ENCODE peak calls at places on chromosomes 11 and 22, in seven cellular contexts. S, E, N, F, V, L and H are unnamed samples.

GRCh38 chr22:36355362-36355761 is 32.4 kb downstream of the MYH9 start:
- DNase-seq in S (no peak), E (no peak), N (no peak), F (no peak), V (peak; percentile 52), L (no peak), H (no peak)

GRCh38 chr11:122414406-122415018 is 241.0 kb upstream of the UBASH3B start:
- DNase-seq in S (no peak), E (no peak), N (no peak), F (no peak), V (no peak), L (no peak), H (no peak)

GRCh38 chr11:77371646-77372045 is 70.2 kb upstream of the GDPD4 start:
- DNase-seq in S (no peak), E (no peak), N (no peak), F (no peak), V (no peak), L (no peak), H (no peak)

GRCh38 chr22:49080631-49081030 is 747.0 kb downstream of the BRD1 start:
- DNase-seq in S (no peak), E (no peak), N (no peak), F (no peak), V (no peak), L (no peak), H (no peak)

GRCh38 chr11:6606471-6607189 is 3.1 kb downstream of the ILK start:
- DNase-seq in S (peak; percentile 91), E (peak; percentile 78), N (peak; percentile 97), F (peak; percentile 58), V (peak; percentile 95), L (peak; percentile 93), H (peak; percentile 97)

GRCh38 chr11:106121570-106122320 is 44.3 kb downstream of the AASDHPPT start:
- DNase-seq in S (no peak), E (peak; percentile 74), N (no peak), F (no peak), V (no peak), L (no peak), H (no peak)

GRCh38 chr11:2548596-2548995 is 103.8 kb downstream of the KCNQ1 start:
- DNase-seq in S (no peak), E (no peak), N (no peak), F (no peak), V (no peak), L (no peak), H (no peak)

GRCh38 chr11:13923182-13923581 is 39.3 kb upstream of the SPON1 start:
- DNase-seq in S (no peak), E (peak; percentile 68), N (no peak), F (no peak), V (no peak), L (no peak), H (no peak)

GRCh38 chr11:67583319-67584204 is at the start of gene GSTP1:
- DNase-seq in S (peak; percentile 93), E (peak; percentile 83), N (peak; percentile 60), F (peak; percentile 68), V (peak; percentile 88), L (peak; percentile 90), H (peak; percentile 94)

GRCh38 chr22:37072673-37073072 is 21.1 kb downstream of the KCTD17 start:
- DNase-seq in S (no peak), E (no peak), N (no peak), F (no peak), V (no peak), L (no peak), H (no peak)

GRCh38 chr22:21104126-21104691 is 58.5 kb downstream of the LRRC74B start:
- DNase-seq in S (no peak), E (no peak), N (no peak), F (no peak), V (no peak), L (no peak), H (no peak)

GRCh38 chr22:21103633-21104032 is 57.9 kb downstream of the LRRC74B start:
- DNase-seq in S (no peak), E (no peak), N (no peak), F (no peak), V (no peak), L (no peak), H (no peak)

GRCh38 chr22:21100149-21101032 is 54.6 kb downstream of the LRRC74B start:
- DNase-seq in S (no peak), E (no peak), N (no peak), F (no peak), V (peak; percentile 38), L (no peak), H (no peak)

GRCh38 chr22:21101877-21102638 is 56.3 kb downstream of the LRRC74B start:
- DNase-seq in S (no peak), E (no peak), N (no peak), F (no peak), V (no peak), L (peak; percentile 10), H (no peak)

DNA sequence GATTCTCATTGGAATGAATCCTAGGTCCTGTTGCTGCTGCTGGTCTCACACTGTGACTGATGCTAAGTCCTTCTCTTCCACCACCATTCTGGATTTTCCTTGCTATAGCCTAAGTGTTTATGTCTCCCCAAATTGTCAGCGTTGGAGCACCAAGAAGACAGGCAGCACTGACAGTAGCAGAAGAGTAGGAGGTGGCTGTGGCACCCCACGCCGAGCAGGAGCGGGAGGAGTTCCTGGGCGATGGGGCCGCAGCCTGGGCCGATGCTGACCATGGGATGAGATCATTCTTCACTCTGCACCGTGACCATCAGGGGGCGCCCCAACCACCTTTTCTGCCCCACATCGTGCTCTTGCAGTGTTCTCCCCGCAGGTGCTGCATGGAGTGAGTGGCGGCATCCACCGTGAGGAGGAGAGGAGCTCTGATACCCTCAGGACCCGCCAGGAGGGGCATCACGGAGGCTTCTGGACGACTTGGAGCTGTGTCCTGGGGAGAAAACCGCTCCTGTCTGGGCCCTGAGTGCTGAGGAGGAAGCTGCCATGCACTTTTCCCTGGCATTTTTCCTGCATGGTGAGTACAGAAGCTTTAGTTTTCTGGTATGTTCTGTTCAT is 57.0 kb downstream of the LRRC74B start:
- DNase-seq in S (peak; percentile 67), E (peak; percentile 59), N (peak; percentile 9), F (peak; percentile 50), V (peak; percentile 37), L (peak; percentile 54), H (no peak)
- H3K4me3 ChIP-seq in S (no peak overlapping the region), E (peak overlapping the region; percentile 51), N (no peak overlapping the region), F (no peak overlapping the region), V (no peak overlapping the region), L (no peak overlapping the region), H (peak overlapping the region; percentile 11)

DNA sequence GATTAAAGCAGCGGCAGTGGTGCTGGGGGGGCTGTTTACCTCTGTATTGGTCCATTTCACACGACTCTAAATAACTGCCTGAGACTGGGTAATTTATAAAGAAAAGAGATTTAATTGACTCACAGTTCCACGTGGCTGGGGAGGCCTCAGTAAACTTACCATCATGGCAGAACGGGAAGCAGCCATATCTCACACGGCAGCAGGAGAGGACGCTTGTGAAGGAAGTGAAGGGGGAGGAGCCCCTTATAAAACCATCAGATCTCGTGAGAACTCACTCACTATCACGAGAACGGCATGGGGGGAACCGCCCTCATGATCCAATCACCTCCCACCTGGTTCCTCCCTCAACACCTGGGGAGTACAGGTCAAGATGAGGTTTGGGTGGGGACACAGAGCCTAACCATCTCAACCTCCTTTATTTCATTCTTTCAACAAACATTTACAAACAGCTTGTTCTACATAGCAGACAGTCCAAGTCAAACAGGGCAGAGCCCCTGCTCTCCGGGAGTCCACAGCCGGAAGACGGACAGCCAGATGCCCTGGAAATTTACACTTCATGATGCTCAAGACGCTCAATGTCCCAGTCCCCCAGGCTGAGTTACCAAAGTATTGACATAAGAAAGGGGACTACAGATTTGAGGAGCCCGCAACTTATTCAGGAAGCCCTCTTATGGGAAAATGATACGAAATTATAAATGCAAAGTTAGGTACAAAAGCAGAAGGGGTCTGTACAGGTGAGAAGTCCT is 26.3 kb upstream of the HMGXB4 start:
- DNase-seq in S (no peak), E (peak; percentile 29), N (no peak), F (no peak), V (no peak), L (no peak), H (no peak)
- H3K4me3 ChIP-seq in S (no peak overlapping the region), E (peak overlapping the region; percentile 57), N (no peak overlapping the region), F (no peak overlapping the region), V (no peak overlapping the region), L (no peak overlapping the region), H (no peak overlapping the region)

GRCh38 chr22:47687776-47688175 is 925.3 kb downstream of the TBC1D22A start:
- DNase-seq in S (no peak), E (no peak), N (no peak), F (no peak), V (no peak), L (no peak), H (no peak)

GRCh38 chr22:47690166-47690565 is 927.7 kb downstream of the TBC1D22A start:
- DNase-seq in S (no peak), E (no peak), N (no peak), F (no peak), V (no peak), L (no peak), H (no peak)

GRCh38 chr22:47691152-47691895 is 928.9 kb downstream of the TBC1D22A start:
- DNase-seq in S (no peak), E (no peak), N (no peak), F (no peak), V (no peak), L (no peak), H (no peak)

GRCh38 chr22:47692811-47693210 is 930.4 kb downstream of the TBC1D22A start:
- DNase-seq in S (no peak), E (no peak), N (no peak), F (no peak), V (no peak), L (no peak), H (no peak)

DNA sequence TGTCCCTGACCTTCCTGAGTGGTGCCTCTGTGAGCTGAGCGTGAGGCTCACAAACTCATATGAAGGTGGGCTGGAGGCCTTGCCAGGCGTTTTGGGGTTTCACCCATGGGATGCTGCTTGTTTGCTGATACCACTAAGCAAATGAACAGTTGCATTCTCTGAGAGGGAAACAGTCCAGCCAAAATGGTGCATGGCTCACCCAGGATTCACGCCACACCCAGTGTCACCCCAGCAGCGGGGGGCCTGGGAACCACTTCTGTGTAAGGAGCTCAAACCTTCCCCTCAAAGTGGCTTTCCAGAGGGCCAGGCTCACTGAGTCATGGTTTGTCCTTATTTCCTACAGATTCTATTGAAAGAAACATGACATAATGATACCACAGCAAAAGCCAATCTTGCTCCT is 928.1 kb downstream of the TBC1D22A start:
- DNase-seq in S (no peak), E (no peak), N (no peak), F (no peak), V (no peak), L (no peak), H (no peak)
- H3K4me3 ChIP-seq in S (no peak overlapping the region), E (no peak overlapping the region), N (no peak overlapping the region), F (no peak overlapping the region), V (no peak overlapping the region), L (no peak overlapping the region), H (no peak overlapping the region)

GRCh38 chr11:72828081-72828567 is 13.9 kb downstream of the ATG16L2 start:
- DNase-seq in S (no peak), E (peak; percentile 1), N (no peak), F (no peak), V (peak; percentile 44), L (peak; percentile 48), H (no peak)

GRCh38 chr11:72826942-72827480 is 12.8 kb downstream of the ATG16L2 start:
- DNase-seq in S (no peak), E (peak; percentile 1), N (no peak), F (no peak), V (no peak), L (no peak), H (no peak)

GRCh38 chr11:72825661-72826060 is 11.4 kb downstream of the ATG16L2 start:
- DNase-seq in S (no peak), E (peak; percentile 1), N (no peak), F (no peak), V (no peak), L (no peak), H (no peak)

GRCh38 chr11:72824811-72825505 is 10.7 kb downstream of the ATG16L2 start:
- DNase-seq in S (no peak), E (no peak), N (no peak), F (no peak), V (no peak), L (no peak), H (no peak)

GRCh38 chr11:72826191-72826941 is 12.2 kb downstream of the ATG16L2 start:
- DNase-seq in S (no peak), E (no peak), N (no peak), F (no peak), V (no peak), L (no peak), H (no peak)
- H3K4me3 ChIP-seq in S (no peak overlapping the region), E (no peak overlapping the region), N (no peak overlapping the region), F (no peak overlapping the region), V (no peak overlapping the region), L (no peak overlapping the region), H (no peak overlapping the region)